ENCODE peak calls at places on chromosome 18, in six cellular contexts. Z is testis, Y is mucosa of descending colon, U is pancreas, P is BE2C, L is colonic mucosa. J is an unnamed sample.

GRCh38 chr18:44626807-44627206 is 53.9 kb upstream of the SETBP1 start:
- DNase-seq in L (no peak), U (no peak), Z (no peak), Y (no peak), P (no peak), J (no peak)

GRCh38 chr18:47492691-47493090 is 241.2 kb upstream of the SKOR2 start:
- DNase-seq in L (no peak), U (no peak), Y (no peak), P (no peak), Z (no peak), J (no peak)

GRCh38 chr18:6648581-6648980 is 80.9 kb upstream of the ARHGAP28 start:
- DNase-seq in Y (no peak), U (no peak), Z (no peak), P (no peak), L (no peak), J (no peak)

GRCh38 chr18:36275561-36275960 is 22.0 kb upstream of the FHOD3 start:
- DNase-seq in Z (no peak), L (no peak), Y (no peak), P (no peak), U (no peak), J (no peak)

GRCh38 chr18:24631238-24632025 is 171.0 kb downstream of the HRH4 start:
- DNase-seq in Y (no peak), L (no peak), P (no peak), U (no peak), Z (peak; percentile 80), J (no peak)

GRCh38 chr18:34514238-34514637 is 195.9 kb upstream of the DTNA start:
- DNase-seq in U (no peak), P (no peak), L (no peak), Y (no peak), Z (no peak), J (no peak)

GRCh38 chr18:44943201-44943881 is 262.7 kb downstream of the SETBP1 start:
- DNase-seq in Y (no peak), Z (peak; percentile 35), U (no peak), L (no peak), P (no peak), J (peak; percentile 47)

GRCh38 chr18:62324355-62324828 is 718 bp upstream of the TNFRSF11A start:
- DNase-seq in U (peak; percentile 22), Y (no peak), Z (no peak), L (no peak), P (no peak), J (no peak)

GRCh38 chr18:58781627-58782194 is 83.0 kb upstream of the ZNF532 start:
- DNase-seq in U (peak; percentile 65), Z (peak; percentile 90), Y (no peak), P (peak; percentile 60), L (peak; percentile 83), J (peak; percentile 82)
- TF ChIP-seq CTCF in U (peak; percentile 79), Z (peak; percentile 83), Y (peak; percentile 52), P (peak; percentile 70), L (peak; percentile 92), J (peak; percentile 84)

GRCh38 chr18:2967357-2967756 is 45.6 kb downstream of the LPIN2 start:
- DNase-seq in Y (no peak), L (no peak), P (no peak), U (no peak), Z (no peak), J (no peak)

GRCh38 chr18:2963048-2963447 is 49.9 kb downstream of the LPIN2 start:
- DNase-seq in L (no peak), U (no peak), P (no peak), Y (no peak), Z (no peak), J (no peak)

GRCh38 chr18:2961828-2962227 is 51.1 kb downstream of the LPIN2 start:
- DNase-seq in Y (no peak), U (no peak), Z (peak; percentile 53), L (no peak), P (peak; percentile 24), J (peak; percentile 38)

GRCh38 chr18:2965797-2966196 is 47.1 kb downstream of the LPIN2 start:
- DNase-seq in L (no peak), Y (no peak), P (no peak), U (no peak), Z (no peak), J (no peak)

GRCh38 chr18:2964349-2965010 is 48.5 kb downstream of the LPIN2 start:
- DNase-seq in P (no peak), L (no peak), Z (no peak), Y (no peak), U (no peak), J (no peak)
- H3K4me1 ChIP-seq in P (peaks cover 4% of the 10 kb centered on the region), L (no peaks in the 10 kb centered on the region), Z (peaks cover 32% of the 10 kb centered on the region), Y (no peaks in the 10 kb centered on the region), U (peaks cover 9% of the 10 kb centered on the region), J (peaks cover 47% of the 10 kb centered on the region)

DNA sequence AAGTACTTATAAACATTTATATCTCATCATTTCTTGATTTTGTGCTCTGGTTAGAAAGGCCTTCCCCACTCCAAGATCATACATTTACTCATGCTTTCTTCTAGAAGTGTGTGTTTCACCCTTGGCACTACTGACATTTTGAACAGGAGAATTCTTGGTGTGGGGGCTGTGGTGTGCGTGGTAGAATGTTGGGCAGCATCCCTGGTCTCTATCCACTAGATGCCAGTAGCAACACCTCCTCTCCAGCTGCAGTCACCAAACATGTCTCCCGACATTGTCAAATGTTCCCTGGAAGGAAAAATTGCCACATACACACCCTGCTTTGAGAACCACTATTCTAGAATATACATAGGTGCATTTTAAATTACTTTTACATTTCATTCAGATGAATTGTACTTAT is 8.7 kb upstream of the TGIF1 start:
- DNase-seq in Y (no peak), Z (peak; percentile 46), U (no peak), P (no peak), L (peak; percentile 25), J (peak; percentile 55)
- TF ChIP-seq CTCF in Y (no peak), Z (no peak), U (no peak), P (peak; percentile 44), L (no peak), J (peak; percentile 55)

GRCh38 chr18:33132657-33133056 is 307.9 kb downstream of the CCDC178 start:
- DNase-seq in Z (no peak), U (no peak), Y (no peak), L (no peak), P (no peak), J (no peak)

DNA sequence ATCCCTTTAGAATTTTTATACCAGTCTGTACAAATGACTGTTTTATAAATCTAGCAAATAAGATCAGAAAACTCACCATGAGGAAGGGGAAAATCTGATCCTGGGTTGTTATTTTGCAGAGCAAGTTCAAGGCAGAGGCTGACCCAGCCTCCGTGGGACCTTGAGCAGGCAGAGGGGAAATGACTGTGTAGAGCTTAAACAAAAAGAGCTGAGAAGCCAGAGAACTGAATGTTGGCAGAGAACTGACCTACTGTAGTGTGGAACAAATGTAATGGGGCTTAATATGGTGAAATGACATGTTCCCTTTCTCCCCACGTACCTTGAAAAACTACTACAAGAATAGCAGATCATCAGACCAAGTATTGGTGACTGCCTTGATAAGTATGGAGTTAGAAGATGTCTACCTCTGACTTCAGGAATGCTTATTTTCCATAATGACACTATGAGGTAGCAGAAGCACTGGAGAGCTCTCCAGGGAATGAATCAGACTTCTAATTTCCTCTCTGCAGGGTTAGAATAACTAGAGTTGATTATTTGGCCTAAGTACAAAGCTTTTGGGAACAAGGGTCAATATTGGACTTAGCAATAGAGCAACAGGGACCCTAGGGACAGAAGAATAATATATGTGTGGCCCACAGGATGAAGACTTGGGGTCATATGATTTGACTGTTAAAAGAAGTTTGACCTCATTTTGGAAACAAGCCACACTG is 304.4 kb downstream of the CCDC178 start:
- DNase-seq in L (no peak), P (no peak), U (no peak), Y (no peak), Z (no peak), J (no peak)
- H3K4me1 ChIP-seq in L (no peaks in the 10 kb centered on the region), P (no peaks in the 10 kb centered on the region), U (no peaks in the 10 kb centered on the region), Y (no peaks in the 10 kb centered on the region), Z (no peaks in the 10 kb centered on the region), J (no peaks in the 10 kb centered on the region)

GRCh38 chr18:25921677-25922421 is 168.6 kb downstream of the SS18 start:
- DNase-seq in U (no peak), Z (peak; percentile 65), L (peak; percentile 31), Y (no peak), P (peak; percentile 35), J (peak; percentile 2)

DNA sequence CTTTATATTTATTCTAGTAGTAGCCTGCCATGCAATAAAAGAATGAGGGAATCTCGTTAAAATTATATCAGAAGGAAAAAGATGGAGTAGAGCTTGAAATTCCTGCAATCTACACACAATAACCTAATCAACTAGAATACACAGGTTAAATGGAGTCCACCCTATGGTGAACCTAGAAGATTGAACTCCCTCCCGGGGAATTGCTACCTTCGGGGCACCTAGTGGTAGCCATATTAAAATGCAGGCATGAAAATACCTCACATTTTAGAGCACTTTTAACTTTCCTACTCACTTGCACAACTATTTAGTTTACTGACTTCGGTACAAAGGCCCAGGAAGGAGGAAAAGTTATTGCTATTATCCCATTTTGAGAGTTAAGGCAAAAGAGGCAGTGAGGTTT is 174.5 kb downstream of the SS18 start:
- DNase-seq in L (no peak), Y (no peak), P (no peak), U (no peak), Z (no peak), J (no peak)
- TF ChIP-seq CTCF in L (no peak), Y (no peak), P (peak; percentile 12), U (no peak), Z (no peak), J (no peak)

GRCh38 chr18:9925795-9926194 is 12.0 kb downstream of the VAPA start:
- DNase-seq in U (no peak), Y (no peak), Z (no peak), P (no peak), L (no peak), J (no peak)

GRCh38 chr18:9926223-9926894 is 12.5 kb downstream of the VAPA start:
- DNase-seq in Z (no peak), Y (no peak), P (no peak), U (no peak), L (no peak), J (no peak)

GRCh38 chr18:9922592-9923308 is 8.9 kb downstream of the VAPA start:
- DNase-seq in U (no peak), L (no peak), Y (no peak), P (no peak), Z (no peak), J (no peak)

GRCh38 chr18:9925369-9925768 is 11.6 kb downstream of the VAPA start:
- DNase-seq in Z (no peak), P (no peak), L (no peak), U (no peak), Y (no peak), J (no peak)

DNA sequence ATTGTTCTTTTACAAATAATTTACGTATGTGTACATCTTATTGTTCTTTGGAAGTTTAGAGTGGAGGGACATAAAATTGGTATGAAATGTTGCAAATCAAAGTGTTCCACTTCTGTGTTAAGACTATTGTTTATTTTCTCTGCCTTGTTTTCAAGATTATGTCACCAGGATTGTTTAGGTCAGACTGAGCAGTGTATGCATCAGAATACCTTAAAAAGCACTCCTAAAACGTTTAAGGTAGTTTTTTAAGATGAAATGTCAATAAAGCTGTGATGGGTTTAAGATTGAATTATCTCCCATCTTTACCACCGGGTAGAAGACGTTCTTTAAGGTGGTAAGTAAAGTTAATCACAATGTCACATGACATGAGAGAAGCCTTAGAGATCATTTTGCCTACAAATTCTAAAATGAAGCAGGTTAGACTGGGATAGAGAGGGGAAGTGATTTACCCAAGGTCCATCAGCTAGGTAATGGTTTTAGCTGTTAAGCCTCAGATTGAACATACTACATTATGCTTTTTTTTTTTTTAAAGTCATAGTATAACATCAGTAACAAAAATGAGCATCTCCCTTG is 10.6 kb downstream of the VAPA start:
- DNase-seq in Z (no peak), L (no peak), Y (no peak), U (no peak), P (no peak), J (no peak)
- H3K4me1 ChIP-seq in Z (peaks cover 35% of the 10 kb centered on the region), L (peaks cover 15% of the 10 kb centered on the region), Y (peaks cover 48% of the 10 kb centered on the region), U (peaks cover 82% of the 10 kb centered on the region), P (no peaks in the 10 kb centered on the region), J (peaks cover 86% of the 10 kb centered on the region)

GRCh38 chr18:48540329-48541025 is 1.6 kb downstream of the CTIF start:
- DNase-seq in L (peak; percentile 84), Y (peak; percentile 81), Z (peak; percentile 83), U (peak; percentile 86), P (peak; percentile 59), J (peak; percentile 49)
- TF ChIP-seq CTCF in L (no peak), Y (no peak), Z (peak; percentile 12), U (no peak), P (peak; percentile 13), J (no peak)

J was measured in thyroid gland.